ENCODE peak calls at places on chromosomes 4 and X, in six cellular contexts. One of them, this sample, is unnamed.

GRCh38 chrX:39854772-39855747 is 242.7 kb downstream of the BCOR start:
- DNase-seq in H1: no peak
- DNase-seq in mucosa of descending colon: peak
- DNase-seq in uterus: no peak
- DNase-seq in mammary epithelial cell: no peak
- DNase-seq in WTC11: no peak
- DNase-seq in this sample: peak

GRCh38 chr4:77501240-77501639 is 104.4 kb upstream of the CXCL13 start:
- DNase-seq in H1: no peak
- DNase-seq in mucosa of descending colon: no peak
- DNase-seq in uterus: no peak
- DNase-seq in mammary epithelial cell: no peak
- DNase-seq in WTC11: no peak
- DNase-seq in this sample: no peak

GRCh38 chr4:98928131-98928504 is 815 bp downstream of the EIF4E start:
- DNase-seq in H1: no peak
- DNase-seq in mucosa of descending colon: peak
- DNase-seq in uterus: peak
- DNase-seq in mammary epithelial cell: peak
- DNase-seq in WTC11: peak
- DNase-seq in this sample: peak

GRCh38 chr4:65668201-65669007 is 1.9 kb downstream of the EPHA5 start:
- DNase-seq in H1: peak
- DNase-seq in mucosa of descending colon: no peak
- DNase-seq in uterus: no peak
- DNase-seq in mammary epithelial cell: no peak
- DNase-seq in WTC11: peak
- DNase-seq in this sample: no peak

GRCh38 chrX:66016905-66017658 is 22.8 kb downstream of the VSIG4 start:
- DNase-seq in H1: no peak
- DNase-seq in mucosa of descending colon: no peak
- DNase-seq in uterus: no peak
- DNase-seq in mammary epithelial cell: no peak
- DNase-seq in WTC11: no peak
- DNase-seq in this sample: no peak

GRCh38 chr4:185039508-185040273 is 21.4 kb downstream of the HELT start:
- DNase-seq in H1: peak
- DNase-seq in mucosa of descending colon: peak
- DNase-seq in uterus: peak
- DNase-seq in mammary epithelial cell: peak
- DNase-seq in WTC11: no peak
- DNase-seq in this sample: no peak

GRCh38 chr4:7426525-7427171 is 8.1 kb downstream of the PSAPL1 start:
- DNase-seq in H1: peak
- DNase-seq in mucosa of descending colon: no peak
- DNase-seq in uterus: no peak
- DNase-seq in mammary epithelial cell: no peak
- DNase-seq in WTC11: peak
- DNase-seq in this sample: peak

GRCh38 chr4:92265066-92265465 is 38.7 kb upstream of the GRID2 start:
- DNase-seq in H1: no peak
- DNase-seq in mucosa of descending colon: no peak
- DNase-seq in uterus: no peak
- DNase-seq in mammary epithelial cell: no peak
- DNase-seq in WTC11: no peak
- DNase-seq in this sample: no peak

GRCh38 chr4:52946811-52947210 is 84.7 kb downstream of the RASL11B start:
- DNase-seq in H1: no peak
- DNase-seq in mucosa of descending colon: no peak
- DNase-seq in uterus: no peak
- DNase-seq in mammary epithelial cell: no peak
- DNase-seq in WTC11: no peak
- DNase-seq in this sample: no peak

GRCh38 chr4:184873039-184873438 is 47.3 kb upstream of the ACSL1 start:
- DNase-seq in H1: no peak
- DNase-seq in mucosa of descending colon: no peak
- DNase-seq in uterus: no peak
- DNase-seq in mammary epithelial cell: no peak
- DNase-seq in WTC11: no peak
- DNase-seq in this sample: no peak

GRCh38 chr4:57091657-57092162 is 18.5 kb downstream of the IGFBP7 start:
- DNase-seq in H1: no peak
- DNase-seq in mucosa of descending colon: no peak
- DNase-seq in uterus: no peak
- DNase-seq in mammary epithelial cell: no peak
- DNase-seq in WTC11: no peak
- DNase-seq in this sample: no peak

GRCh38 chrX:100376581-100376980 is 33.5 kb downstream of the PCDH19 start:
- DNase-seq in H1: no peak
- DNase-seq in mucosa of descending colon: no peak
- DNase-seq in uterus: no peak
- DNase-seq in mammary epithelial cell: peak
- DNase-seq in WTC11: no peak
- DNase-seq in this sample: no peak

GRCh38 chr4:27921236-27921635 is 1060.6 kb downstream of the STIM2 start:
- DNase-seq in H1: no peak
- DNase-seq in mucosa of descending colon: no peak
- DNase-seq in uterus: no peak
- DNase-seq in mammary epithelial cell: peak
- DNase-seq in WTC11: no peak
- DNase-seq in this sample: no peak

GRCh38 chr4:14783011-14783877 is 219.0 kb upstream of the CPEB2 start:
- DNase-seq in H1: no peak
- DNase-seq in mucosa of descending colon: no peak
- DNase-seq in uterus: no peak
- DNase-seq in mammary epithelial cell: peak
- DNase-seq in WTC11: no peak
- DNase-seq in this sample: no peak

GRCh38 chr4:173420324-173420752 is 21.4 kb upstream of the SCRG1 start:
- DNase-seq in H1: no peak
- DNase-seq in mucosa of descending colon: no peak
- DNase-seq in uterus: no peak
- DNase-seq in mammary epithelial cell: no peak
- DNase-seq in WTC11: no peak
- DNase-seq in this sample: no peak

GRCh38 chr4:94995684-94996394 is 238.1 kb downstream of the BMPR1B start:
- DNase-seq in H1: no peak
- DNase-seq in mucosa of descending colon: no peak
- DNase-seq in uterus: no peak
- DNase-seq in mammary epithelial cell: peak
- DNase-seq in WTC11: peak
- DNase-seq in this sample: no peak

GRCh38 chr4:176002007-176002623 is 63.5 kb upstream of the WDR17 start:
- DNase-seq in H1: peak
- DNase-seq in mucosa of descending colon: peak
- DNase-seq in uterus: no peak
- DNase-seq in mammary epithelial cell: no peak
- DNase-seq in WTC11: peak
- DNase-seq in this sample: no peak

DNA sequence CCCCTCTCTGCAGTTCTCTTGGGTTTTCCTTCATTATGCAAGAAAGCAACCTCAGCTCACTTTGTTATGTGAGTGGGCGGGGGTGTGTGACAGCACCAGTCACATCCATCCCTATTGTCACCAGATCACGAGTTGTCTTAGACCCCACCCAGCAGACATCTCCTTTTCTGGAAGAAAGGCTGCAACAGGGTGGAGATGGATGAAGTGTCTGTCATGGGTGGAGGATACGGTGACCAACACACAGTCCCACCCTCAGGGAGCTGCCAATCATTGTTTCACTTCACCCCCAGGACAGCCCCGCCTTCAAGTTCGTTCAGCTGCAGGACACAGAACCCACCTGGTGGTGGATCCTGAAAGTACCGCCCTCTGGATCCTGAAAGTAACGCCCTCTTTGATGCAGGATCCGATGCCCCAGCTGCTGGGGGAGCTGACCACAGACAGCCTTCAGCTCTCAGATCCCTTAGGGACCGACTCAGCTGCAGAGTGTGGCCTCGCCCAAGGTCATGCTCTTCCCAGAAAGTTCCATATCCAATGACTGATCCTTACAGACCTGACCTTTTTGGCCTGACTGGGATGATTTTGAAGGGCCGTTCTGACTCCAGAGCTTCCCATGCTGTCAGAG is 79.7 kb downstream of the SMIM20 start:
- DNase-seq in H1: peak
- DNase-seq in mucosa of descending colon: peak
- DNase-seq in uterus: no peak
- DNase-seq in mammary epithelial cell: no peak
- DNase-seq in WTC11: peak
- DNase-seq in this sample: no peak
- TF ChIP-seq CTCF in H1: peak
- TF ChIP-seq CTCF in mucosa of descending colon: no peak
- TF ChIP-seq CTCF in uterus: no peak
- TF ChIP-seq CTCF in mammary epithelial cell: no peak
- TF ChIP-seq CTCF in WTC11: peak
- TF ChIP-seq CTCF in this sample: no peak

DNA sequence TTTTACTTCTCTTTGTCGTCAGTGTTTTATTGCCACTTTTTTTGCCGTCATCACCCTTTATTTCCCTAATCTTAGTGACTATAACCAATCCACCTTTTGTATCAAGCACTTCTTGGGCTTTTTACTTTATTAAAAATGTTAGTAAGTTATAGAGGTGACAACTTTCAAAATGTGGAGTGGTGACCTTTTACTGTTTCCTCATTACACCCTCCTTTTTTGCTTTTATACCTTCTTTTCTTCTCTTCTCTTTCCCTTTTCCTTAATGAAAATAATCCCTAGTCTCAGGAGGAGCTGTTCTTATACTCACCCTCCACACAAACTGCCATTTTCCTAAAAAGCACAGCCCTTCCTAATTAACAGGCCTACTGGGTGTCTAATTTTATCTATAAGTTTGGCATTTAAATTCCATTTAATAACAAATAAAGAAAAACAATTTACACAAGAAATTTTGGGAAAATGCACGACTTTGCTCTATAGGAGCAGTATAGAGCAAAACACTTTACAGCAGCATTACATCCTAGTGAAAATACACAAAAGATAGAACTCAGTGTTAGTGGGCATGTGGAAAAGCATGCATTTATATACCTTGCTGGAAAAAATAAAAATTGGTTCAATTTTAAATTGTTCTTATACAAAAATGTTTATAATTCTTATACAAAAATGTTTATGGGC is 27.3 kb downstream of the BBS12 start:
- DNase-seq in H1: no peak
- DNase-seq in mucosa of descending colon: no peak
- DNase-seq in uterus: no peak
- DNase-seq in mammary epithelial cell: no peak
- DNase-seq in WTC11: no peak
- DNase-seq in this sample: no peak
- TF ChIP-seq CTCF in H1: no peak
- TF ChIP-seq CTCF in mucosa of descending colon: no peak
- TF ChIP-seq CTCF in uterus: no peak
- TF ChIP-seq CTCF in mammary epithelial cell: peak
- TF ChIP-seq CTCF in WTC11: peak
- TF ChIP-seq CTCF in this sample: no peak

DNA sequence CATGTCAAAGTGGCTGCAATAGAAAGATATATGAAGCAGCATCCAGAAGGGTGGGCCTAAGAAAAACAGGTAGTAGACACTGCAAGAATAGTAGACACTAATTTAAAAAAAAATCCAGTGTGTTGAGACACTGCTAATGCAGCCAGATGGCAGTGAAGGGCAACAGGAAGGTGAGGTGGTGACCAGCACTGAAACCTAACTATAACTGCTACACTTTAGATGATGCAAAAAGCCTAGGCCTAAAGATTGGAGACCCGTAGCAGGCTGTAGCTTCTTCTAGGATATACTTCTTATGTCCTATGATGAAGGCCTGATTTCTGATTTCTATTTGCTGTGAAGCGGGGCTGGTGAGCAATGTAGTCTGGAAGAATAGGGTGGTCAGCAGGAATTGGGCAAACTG is 38.7 kb upstream of the SH3KBP1 start:
- DNase-seq in H1: no peak
- DNase-seq in mucosa of descending colon: no peak
- DNase-seq in uterus: no peak
- DNase-seq in mammary epithelial cell: no peak
- DNase-seq in WTC11: no peak
- DNase-seq in this sample: no peak
- TF ChIP-seq CTCF in H1: no peak
- TF ChIP-seq CTCF in mucosa of descending colon: no peak
- TF ChIP-seq CTCF in uterus: no peak
- TF ChIP-seq CTCF in mammary epithelial cell: no peak
- TF ChIP-seq CTCF in WTC11: no peak
- TF ChIP-seq CTCF in this sample: no peak

DNA sequence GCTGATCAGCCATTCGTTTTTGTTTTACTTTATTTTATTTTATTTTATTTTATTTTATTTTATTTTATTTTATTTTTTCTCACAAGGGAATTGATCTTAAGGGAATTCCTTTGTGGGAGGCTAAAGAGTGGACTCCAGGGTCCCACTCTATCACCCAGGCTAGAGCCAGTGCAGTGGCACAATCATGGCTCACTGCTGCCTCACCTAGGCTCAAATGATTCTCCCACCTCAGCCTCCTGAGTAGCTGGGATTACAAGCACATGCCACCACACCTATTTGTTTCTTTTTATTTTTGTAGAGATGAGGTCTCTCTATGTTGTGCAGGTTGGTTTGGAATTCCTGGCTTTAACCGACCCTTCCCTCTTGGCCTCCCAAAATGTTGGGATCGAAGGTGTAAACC is 17.5 kb upstream of the PABPC4L start:
- DNase-seq in H1: no peak
- DNase-seq in mucosa of descending colon: no peak
- DNase-seq in uterus: no peak
- DNase-seq in mammary epithelial cell: no peak
- DNase-seq in WTC11: peak
- DNase-seq in this sample: no peak
- TF ChIP-seq CTCF in H1: peak
- TF ChIP-seq CTCF in mucosa of descending colon: no peak
- TF ChIP-seq CTCF in uterus: no peak
- TF ChIP-seq CTCF in mammary epithelial cell: no peak
- TF ChIP-seq CTCF in WTC11: no peak
- TF ChIP-seq CTCF in this sample: no peak

DNA sequence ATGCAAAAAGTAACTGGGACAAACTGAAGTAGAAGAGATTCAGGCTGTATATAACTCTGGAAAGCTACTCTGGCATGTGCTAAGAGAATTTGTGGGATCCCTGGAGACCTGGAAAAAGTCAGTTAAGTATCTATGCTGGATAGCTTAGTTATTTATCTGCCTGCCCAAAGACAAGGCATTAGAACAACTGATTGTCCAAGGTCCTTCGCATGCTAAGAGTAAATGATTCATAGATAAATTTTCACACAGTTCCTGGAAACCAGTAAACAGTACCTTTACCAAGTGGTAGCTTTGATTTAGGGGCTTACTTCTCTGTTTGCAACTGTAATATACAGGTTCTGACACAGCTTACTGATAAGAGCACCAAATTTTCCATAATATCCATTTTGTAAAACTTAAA is 104.8 kb downstream of the ATP11C start:
- DNase-seq in H1: no peak
- DNase-seq in mucosa of descending colon: no peak
- DNase-seq in uterus: no peak
- DNase-seq in mammary epithelial cell: no peak
- DNase-seq in WTC11: no peak
- DNase-seq in this sample: no peak
- TF ChIP-seq CTCF in H1: no peak
- TF ChIP-seq CTCF in mucosa of descending colon: no peak
- TF ChIP-seq CTCF in uterus: no peak
- TF ChIP-seq CTCF in mammary epithelial cell: no peak
- TF ChIP-seq CTCF in WTC11: no peak
- TF ChIP-seq CTCF in this sample: no peak

GRCh38 chrX:97740044-97740443 is 856.3 kb downstream of the RPA4 start:
- DNase-seq in H1: no peak
- DNase-seq in mucosa of descending colon: no peak
- DNase-seq in uterus: no peak
- DNase-seq in mammary epithelial cell: peak
- DNase-seq in WTC11: no peak
- DNase-seq in this sample: no peak
- TF ChIP-seq CTCF in H1: no peak
- TF ChIP-seq CTCF in mucosa of descending colon: no peak
- TF ChIP-seq CTCF in uterus: no peak
- TF ChIP-seq CTCF in mammary epithelial cell: no peak
- TF ChIP-seq CTCF in WTC11: no peak
- TF ChIP-seq CTCF in this sample: no peak

GRCh38 chr4:82851902-82852750 is 38.8 kb downstream of the SEC31A start:
- DNase-seq in H1: no peak
- DNase-seq in mucosa of descending colon: peak
- DNase-seq in uterus: no peak
- DNase-seq in mammary epithelial cell: no peak
- DNase-seq in WTC11: no peak
- DNase-seq in this sample: no peak
- TF ChIP-seq CTCF in H1: no peak
- TF ChIP-seq CTCF in mucosa of descending colon: no peak
- TF ChIP-seq CTCF in uterus: no peak
- TF ChIP-seq CTCF in mammary epithelial cell: peak
- TF ChIP-seq CTCF in WTC11: no peak
- TF ChIP-seq CTCF in this sample: peak

This sample was measured in natural killer cell.